ENCODE peak calls at places on chromosomes 11 and 22, in four cellular contexts. R is cardiac muscle cell, B is foreskin keratinocyte, X is H9. C is an unnamed sample. For H3K4me1, the result is how much of the 10 kb centered on the place peaks cover.

GRCh38 chr11:5021996-5022395 is 24.3 kb upstream of the OR52J3 start:
- DNase-seq in R (no peak), B (no peak), X (no peak), C (no peak)

GRCh38 chr11:65435981-65436411 is 13.4 kb downstream of the NEAT1 start:
- DNase-seq in R (peak), B (peak), X (no peak), C (peak)

GRCh38 chr22:31625661-31626426 is 36.2 kb downstream of the PISD start:
- DNase-seq in R (peak), B (peak), X (peak), C (peak)

GRCh38 chr22:21444701-21445436 is 22.3 kb upstream of the TMEM191C start:
- DNase-seq in R (no peak), B (no peak), X (peak), C (peak)

GRCh38 chr11:31810779-31811647 is at the start of gene PAX6:
- DNase-seq in R (peak), B (peak), X (peak), C (no peak)

GRCh38 chr11:9158898-9159391 is 67.5 kb upstream of the SCUBE2 start:
- DNase-seq in R (peak), B (peak), X (no peak), C (no peak)

GRCh38 chr22:39251762-39252460 is 7.1 kb upstream of the PDGFB start:
- DNase-seq in R (no peak), B (no peak), X (no peak), C (no peak)

GRCh38 chr11:89015614-89016013 is 50.2 kb downstream of the GRM5 start:
- DNase-seq in R (no peak), B (no peak), X (no peak), C (no peak)

GRCh38 chr11:129950319-129951034 is 52.2 kb downstream of the PRDM10 start:
- DNase-seq in R (peak), B (no peak), X (no peak), C (peak)

GRCh38 chr22:40396882-40397281 is 26.5 kb downstream of the SGSM3 start:
- DNase-seq in R (peak), B (peak), X (peak), C (no peak)

DNA sequence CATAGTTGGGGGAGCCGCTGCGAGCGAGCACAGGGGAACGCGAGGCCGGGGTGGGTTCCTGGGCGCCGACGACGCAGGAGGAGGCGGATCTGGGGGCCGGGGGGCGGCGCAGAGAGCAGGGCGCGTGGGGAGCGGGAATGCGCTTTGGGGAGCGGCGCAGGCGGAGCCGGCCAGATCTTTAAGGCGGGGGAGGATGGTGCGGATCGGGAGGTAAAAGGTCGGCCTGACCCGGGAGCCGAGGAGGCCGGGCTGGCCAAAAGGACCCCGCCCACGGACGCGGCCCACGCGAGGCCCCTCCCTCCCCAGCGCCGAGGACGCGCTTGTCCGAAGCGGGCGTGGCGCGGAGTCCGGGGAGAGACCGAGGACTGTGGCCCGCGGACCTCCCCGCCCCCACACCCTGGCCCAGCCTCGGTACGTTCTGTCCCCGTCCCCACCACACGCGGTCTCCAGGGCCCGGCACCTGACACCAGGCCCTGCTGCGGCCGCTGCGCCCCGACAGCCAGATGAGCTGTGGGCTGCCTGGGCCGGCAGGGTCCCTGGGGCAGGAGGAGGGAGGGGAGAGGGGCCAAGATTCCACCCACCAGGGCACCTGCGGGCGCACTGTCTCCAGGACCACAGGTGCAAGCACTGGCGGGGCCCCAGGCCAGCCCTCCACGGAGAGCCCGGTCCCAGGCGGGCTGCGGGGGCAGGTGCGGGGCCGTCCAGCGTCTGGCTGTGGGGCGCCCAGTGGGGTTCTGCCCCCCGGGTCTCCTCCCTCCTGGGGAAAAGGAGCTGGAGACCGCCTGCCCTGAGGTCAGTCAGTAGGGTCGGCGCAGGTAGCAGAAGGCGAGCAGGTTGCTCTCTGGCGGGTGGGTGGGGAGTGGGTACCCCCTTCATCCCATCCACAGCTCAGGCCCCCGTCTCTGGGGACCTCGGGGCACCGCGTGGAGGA is 10.9 kb downstream of the PIM3 start:
- DNase-seq in R (peak), B (no peak), X (peak), C (peak)
- H3K4me1 ChIP-seq in R (under half), B (under half), X (under half), C (under half)

GRCh38 chr11:111512296-111513239 is at the start of gene BTG4:
- DNase-seq in R (peak), B (no peak), X (peak), C (peak)
- H3K27ac ChIP-seq in R (no peak), B (peak), X (no peak), C (no peak)

DNA sequence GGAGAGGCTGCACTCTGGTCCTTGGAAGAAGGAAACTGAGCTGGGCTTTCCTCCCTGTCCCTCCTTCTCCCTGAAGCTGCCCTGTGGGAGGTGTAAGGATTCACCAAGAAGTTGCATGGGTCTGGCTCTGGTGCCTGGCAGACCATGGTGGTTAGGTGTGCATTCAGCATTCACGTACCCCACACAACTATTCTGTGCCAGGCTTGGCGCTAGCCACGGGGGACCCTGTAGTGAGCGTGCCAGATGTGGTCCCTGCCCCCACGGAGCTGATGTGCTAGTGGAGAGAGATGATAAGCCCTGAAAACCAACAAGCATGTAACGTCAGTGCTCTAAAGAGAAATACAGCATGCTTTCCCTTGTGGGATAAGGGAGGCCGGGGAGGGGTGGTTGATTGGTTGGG is 48.8 kb downstream of the CD82 start:
- DNase-seq in R (no peak), B (no peak), X (no peak), C (peak)
- H3K4me1 ChIP-seq in R (under half), B (under half), X (under half), C (under half)

DNA sequence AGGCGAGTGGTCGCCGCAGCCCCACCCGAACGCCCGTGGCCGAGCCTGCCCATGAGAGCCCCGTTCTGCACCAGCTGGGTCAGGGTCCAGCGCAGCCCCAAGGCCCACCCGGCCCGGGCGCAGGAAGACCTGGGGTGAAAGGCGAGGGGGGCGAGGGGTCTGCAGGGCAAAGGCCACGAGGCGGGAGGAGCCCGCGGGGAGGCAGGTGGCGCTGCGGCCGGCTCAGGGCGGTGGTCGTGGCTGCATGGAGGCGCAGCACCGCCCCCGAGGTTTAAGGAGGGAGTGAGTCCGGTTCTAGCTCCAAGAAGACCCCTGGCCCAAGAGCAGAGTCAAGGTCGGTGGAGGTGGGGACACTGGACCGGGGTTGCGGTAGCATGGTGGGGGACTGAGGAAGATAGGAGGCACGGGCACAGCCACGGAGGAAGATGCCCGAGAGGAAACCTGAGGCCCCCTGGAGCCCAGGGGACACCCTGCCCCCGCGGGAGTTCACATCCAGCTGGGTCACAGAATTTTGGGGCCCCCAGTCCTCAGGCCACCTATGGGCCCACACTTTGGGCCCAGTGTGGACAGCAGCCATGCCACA is 498 bp upstream of the HDAC10 start:
- DNase-seq in R (no peak), B (no peak), X (no peak), C (no peak)
- H3K27ac ChIP-seq in R (no peak), B (no peak), X (no peak), C (peak)